ENCODE peak calls at places on chromosomes 5 and 9, in seven cellular contexts. G is mucosa of descending colon, M is bronchial epithelial cell, U is GM06990, Q is OCI-LY7, V is body of pancreas, D is brain microvascular endothelial cell. S is an unnamed sample.

GRCh38 chr9:101594796-101595195 is at the start of gene PPP3R2:
- DNase-seq in G (no peak), M (no peak), U (no peak), Q (no peak), V (no peak), D (no peak), S (no peak)

GRCh38 chr9:18037981-18038380 is 436.0 kb upstream of the ADAMTSL1 start:
- DNase-seq in G (no peak), M (no peak), U (no peak), Q (no peak), V (no peak), D (no peak), S (no peak)

GRCh38 chr5:124330595-124330994 is 415.8 kb downstream of the ZNF608 start:
- DNase-seq in G (peak), M (peak), U (no peak), Q (no peak), V (no peak), D (no peak), S (no peak)

GRCh38 chr9:115291841-115292240 is 173.9 kb upstream of the TNC start:
- DNase-seq in G (peak), M (peak), U (no peak), Q (no peak), V (no peak), D (no peak), S (no peak)

GRCh38 chr5:39076757-39077475 is 2.7 kb upstream of the RICTOR start:
- DNase-seq in G (no peak), M (peak), U (peak), Q (peak), V (no peak), D (no peak), S (no peak)

GRCh38 chr5:143094087-143094511 is 309.4 kb downstream of the NR3C1 start:
- DNase-seq in G (no peak), M (peak), U (no peak), Q (no peak), V (no peak), D (no peak), S (peak)

GRCh38 chr5:148998174-148998797 is 64.6 kb downstream of the SH3TC2 start:
- DNase-seq in G (peak), M (peak), U (no peak), Q (peak), V (peak), D (peak), S (no peak)

GRCh38 chr5:143494162-143494561 is 90.7 kb upstream of the NR3C1 start:
- DNase-seq in G (no peak), M (peak), U (no peak), Q (no peak), V (no peak), D (peak), S (no peak)

GRCh38 chr5:134844252-134844651 is 1.5 kb upstream of the C5orf24 start:
- DNase-seq in G (no peak), M (no peak), U (no peak), Q (no peak), V (no peak), D (no peak), S (no peak)

GRCh38 chr5:128304121-128304520 is 220.6 kb downstream of the SLC12A2 start:
- DNase-seq in G (peak), M (peak), U (no peak), Q (no peak), V (no peak), D (peak), S (peak)

GRCh38 chr5:1325191-1325741 is 19.6 kb downstream of the CLPTM1L start:
- DNase-seq in G (no peak), M (no peak), U (no peak), Q (no peak), V (peak), D (no peak), S (no peak)

GRCh38 chr5:141747646-141748229 is 65.7 kb upstream of the ARAP3 start:
- DNase-seq in G (no peak), M (no peak), U (no peak), Q (peak), V (no peak), D (no peak), S (no peak)

GRCh38 chr9:116178481-116179211 is 25.1 kb downstream of the PAPPA start:
- DNase-seq in G (no peak), M (no peak), U (no peak), Q (no peak), V (no peak), D (no peak), S (no peak)

GRCh38 chr9:15243086-15243485 is 63.9 kb downstream of the TTC39B start:
- DNase-seq in G (no peak), M (peak), U (no peak), Q (no peak), V (no peak), D (no peak), S (no peak)

GRCh38 chr5:123865641-123866040 is 353.7 kb downstream of the CSNK1G3 start:
- DNase-seq in G (no peak), M (no peak), U (no peak), Q (no peak), V (no peak), D (no peak), S (peak)

GRCh38 chr5:91438871-91439270 is 55.8 kb upstream of the ARRDC3 start:
- DNase-seq in G (peak), M (peak), U (no peak), Q (no peak), V (no peak), D (no peak), S (no peak)

GRCh38 chr5:32462618-32463017 is 18.1 kb upstream of the ZFR start:
- DNase-seq in G (no peak), M (peak), U (no peak), Q (no peak), V (no peak), D (peak), S (no peak)

GRCh38 chr5:133552925-133553525 is 59.3 kb downstream of the FSTL4 start:
- DNase-seq in G (peak), M (peak), U (peak), Q (peak), V (peak), D (peak), S (no peak)

GRCh38 chr9:130743644-130744043 is 50.1 kb downstream of the EXOSC2 start:
- DNase-seq in G (no peak), M (no peak), U (no peak), Q (no peak), V (no peak), D (no peak), S (no peak)

GRCh38 chr9:34986541-34987047 is 3.0 kb upstream of the DNAJB5 start:
- DNase-seq in G (peak), M (peak), U (peak), Q (peak), V (no peak), D (no peak), S (no peak)

GRCh38 chr9:90053027-90053426 is 448.2 kb downstream of the GADD45G start:
- DNase-seq in G (peak), M (no peak), U (no peak), Q (peak), V (peak), D (no peak), S (no peak)

GRCh38 chr9:69622664-69623063 is 49.5 kb downstream of the APBA1 start:
- DNase-seq in G (no peak), M (peak), U (no peak), Q (no peak), V (no peak), D (peak), S (no peak)

GRCh38 chr9:4301971-4302427 is 2.1 kb upstream of the GLIS3 start:
- DNase-seq in G (peak), M (peak), U (no peak), Q (no peak), V (peak), D (peak), S (peak)

GRCh38 chr9:93326056-93326455 is 125.4 kb upstream of the FAM120A start:
- DNase-seq in G (no peak), M (peak), U (no peak), Q (no peak), V (no peak), D (no peak), S (no peak)

GRCh38 chr5:72212171-72212570 is 104.9 kb downstream of the MAP1B start:
- DNase-seq in G (no peak), M (no peak), U (no peak), Q (no peak), V (no peak), D (no peak), S (no peak)

GRCh38 chr5:159764283-159764927 is 151.9 kb upstream of the ADRA1B start:
- DNase-seq in G (no peak), M (no peak), U (no peak), Q (no peak), V (no peak), D (peak), S (no peak)

DNA sequence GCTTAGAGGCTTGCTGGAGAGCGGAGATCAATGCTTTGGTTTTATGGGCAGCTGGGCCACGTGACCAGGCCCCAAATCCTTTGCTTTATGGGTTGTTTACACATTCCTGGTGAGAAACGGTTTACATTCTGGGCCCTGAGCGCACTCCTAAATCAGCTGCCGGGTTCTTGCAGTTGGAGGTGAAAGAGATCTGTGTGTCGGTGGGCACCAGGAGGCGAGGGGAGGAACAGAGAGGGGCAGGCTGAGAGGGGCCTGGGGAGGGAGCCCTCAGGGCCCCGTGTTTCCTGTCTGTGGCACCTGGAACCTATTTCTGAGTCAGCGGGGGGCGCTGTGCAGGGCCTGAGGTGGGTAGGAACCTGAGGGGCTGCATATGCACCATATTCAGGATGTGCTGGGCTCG is 63.5 kb upstream of the HAND1 start:
- DNase-seq in G (peak), M (no peak), U (no peak), Q (peak), V (peak), D (no peak), S (no peak)
- TF ChIP-seq CTCF in G (no peak), M (peak), U (no peak), Q (peak), V (no peak), D (peak), S (no peak)

DNA sequence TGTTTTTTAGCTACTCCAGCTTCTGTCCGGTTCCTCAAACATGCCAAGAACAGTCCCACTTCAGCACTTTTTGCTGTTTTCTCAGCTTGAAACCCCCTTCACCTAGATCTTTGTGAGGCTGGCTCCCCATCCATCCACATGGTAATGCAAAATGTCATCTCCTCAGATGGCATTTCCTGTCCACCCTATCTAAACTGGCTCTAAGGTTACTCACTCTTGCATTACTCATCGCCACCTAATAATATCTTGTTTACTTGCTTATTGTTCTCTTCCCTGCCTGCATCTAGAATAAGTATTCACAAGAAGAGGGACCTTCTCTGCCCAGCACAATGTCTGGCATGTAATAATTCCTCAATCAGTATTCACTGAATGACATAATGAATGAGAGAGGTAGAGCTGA is 220.1 kb downstream of the FAM114A2 start:
- DNase-seq in G (no peak), M (peak), U (no peak), Q (no peak), V (no peak), D (no peak), S (no peak)
- H3K4me3 ChIP-seq in G (no peak), M (no peak), U (no peak), Q (no peak), V (no peak), D (no peak), S (no peak)

GRCh38 chr5:135951807-135952206 is 3.0 kb downstream of the LECT2 start:
- DNase-seq in G (no peak), M (no peak), U (no peak), Q (no peak), V (no peak), D (no peak), S (no peak)

GRCh38 chr5:135950611-135951010 is 4.2 kb downstream of the LECT2 start:
- DNase-seq in G (no peak), M (no peak), U (no peak), Q (no peak), V (no peak), D (no peak), S (no peak)

GRCh38 chr5:135952683-135953082 is 2.1 kb downstream of the LECT2 start:
- DNase-seq in G (no peak), M (no peak), U (no peak), Q (no peak), V (no peak), D (no peak), S (no peak)

GRCh38 chr5:135953850-135954249 is 933 bp downstream of the LECT2 start:
- DNase-seq in G (no peak), M (no peak), U (no peak), Q (no peak), V (no peak), D (no peak), S (no peak)

GRCh38 chr5:135951257-135951656 is 3.5 kb downstream of the LECT2 start:
- DNase-seq in G (no peak), M (no peak), U (no peak), Q (no peak), V (no peak), D (no peak), S (no peak)
- TF ChIP-seq CTCF in G (no peak), M (no peak), U (no peak), Q (no peak), V (no peak), D (no peak), S (no peak)

DNA sequence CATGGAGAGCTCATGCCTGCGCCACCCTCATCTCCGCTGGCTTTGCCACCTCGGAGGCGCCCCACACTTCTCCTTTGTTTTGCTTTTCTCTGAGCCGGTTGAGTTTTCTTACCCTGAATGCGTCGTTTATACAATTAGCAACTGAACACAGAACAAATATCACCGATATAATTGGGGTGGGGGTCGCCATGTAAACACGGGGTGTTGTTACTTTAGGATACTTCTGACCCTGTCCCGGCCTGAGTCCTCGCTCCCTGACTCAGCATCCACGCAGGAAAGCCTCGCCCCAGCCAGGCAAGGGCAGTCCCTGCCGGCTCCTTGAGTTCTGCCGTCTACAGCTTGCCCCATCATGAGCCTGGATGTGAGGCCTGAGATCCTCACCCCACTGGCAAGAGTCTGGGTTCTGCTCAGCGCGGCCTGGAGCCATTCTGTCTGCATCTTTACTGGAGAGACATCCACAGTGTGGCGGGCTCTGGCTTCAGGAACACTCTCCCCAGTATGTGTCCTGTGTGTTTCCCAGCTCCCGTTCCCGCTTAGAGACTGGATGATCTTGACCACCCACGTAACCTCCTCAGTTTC is 5.5 kb downstream of the NKX2-5 start:
- DNase-seq in G (no peak), M (no peak), U (no peak), Q (no peak), V (no peak), D (no peak), S (no peak)
- H3K4me3 ChIP-seq in G (no peak), M (no peak), U (no peak), Q (no peak), V (no peak), D (no peak), S (no peak)

GRCh38 chr5:173790177-173790719 is 97.9 kb upstream of the CPEB4 start:
- DNase-seq in G (no peak), M (no peak), U (no peak), Q (peak), V (no peak), D (no peak), S (no peak)

GRCh38 chr5:173785421-173785820 is 102.7 kb upstream of the CPEB4 start:
- DNase-seq in G (no peak), M (no peak), U (no peak), Q (no peak), V (no peak), D (no peak), S (no peak)

GRCh38 chr5:173789031-173789920 is 98.9 kb upstream of the CPEB4 start:
- DNase-seq in G (no peak), M (peak), U (peak), Q (peak), V (no peak), D (peak), S (no peak)

GRCh38 chr5:173785866-173786265 is 102.3 kb upstream of the CPEB4 start:
- DNase-seq in G (no peak), M (no peak), U (no peak), Q (no peak), V (no peak), D (no peak), S (no peak)

DNA sequence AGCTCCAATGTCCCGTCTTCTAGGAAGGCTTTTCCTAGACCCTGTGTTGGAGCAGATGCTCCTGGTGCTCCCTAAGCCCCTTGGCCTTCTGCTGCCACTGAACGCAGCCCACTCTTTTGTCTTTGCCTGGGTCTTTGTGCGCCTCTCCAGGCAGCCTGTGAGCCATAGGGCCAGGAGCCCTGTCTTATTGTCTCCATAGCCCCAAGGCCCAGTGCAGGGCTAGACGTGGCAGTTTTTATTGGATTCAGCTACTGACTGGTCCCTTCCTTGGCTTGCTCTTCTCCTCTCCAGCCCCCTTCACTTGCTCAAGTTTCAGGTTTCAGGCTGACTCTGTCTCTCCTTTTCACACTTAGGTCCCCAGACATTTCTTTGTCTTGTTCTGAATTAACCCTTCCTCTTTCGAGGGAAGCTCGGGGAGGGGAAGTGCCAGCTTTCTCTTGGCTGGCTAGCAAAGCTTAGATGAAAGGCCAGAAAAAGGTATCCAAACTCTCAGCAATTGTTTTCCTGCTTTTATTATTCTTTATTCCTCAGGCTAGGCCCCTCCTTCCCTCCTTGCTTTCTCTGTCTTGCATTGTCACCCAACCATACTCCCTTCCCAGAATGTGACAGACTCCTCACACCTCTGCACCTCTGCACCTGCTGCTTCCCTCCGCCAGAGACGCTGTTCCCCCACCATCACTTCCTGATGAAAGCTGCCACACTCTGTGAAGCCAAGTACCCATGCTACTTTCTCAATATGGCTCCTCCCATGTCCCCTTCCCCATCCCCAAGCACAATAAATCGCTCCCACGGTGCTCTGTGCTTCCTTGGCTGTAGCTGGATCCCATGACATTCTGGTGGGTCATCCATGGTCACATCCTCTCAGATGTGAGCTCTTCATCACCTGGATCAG is 101.6 kb upstream of the CPEB4 start:
- DNase-seq in G (no peak), M (no peak), U (peak), Q (peak), V (no peak), D (no peak), S (no peak)
- TF ChIP-seq CTCF in G (no peak), M (no peak), U (peak), Q (peak), V (no peak), D (no peak), S (no peak)

S was measured in kidney epithelial cell.